ENCODE peak calls at places on chromosomes 11 and 22, in nine cellular contexts. Q, R, G, C, K, U, E, V and X are unnamed samples.

GRCh38 chr11:46238078-46238966 is 39.1 kb upstream of the CREB3L1 start:
- DNase-seq in K (peak; percentile 85), Q (peak; percentile 85), U (peak; percentile 52), C (peak; percentile 86), G (peak; percentile 29), E (no peak), R (peak; percentile 82), V (peak; percentile 46), X (peak; percentile 83)

GRCh38 chr11:44006882-44007495 is 40.8 kb upstream of the ACCSL start:
- DNase-seq in G (no peak), V (no peak), K (no peak), R (no peak), U (no peak), Q (peak; percentile 26), E (no peak), C (no peak), X (no peak)

GRCh38 chr22:25057013-25057881 is 104.7 kb downstream of the KIAA1671 start:
- DNase-seq in K (peak; percentile 84), Q (peak; percentile 97), E (peak; percentile 26), C (peak; percentile 49), G (peak; percentile 51), V (peak; percentile 41), R (peak; percentile 20), U (peak; percentile 55), X (peak; percentile 82)

GRCh38 chr11:113578164-113578455 is 102.9 kb upstream of the DRD2 start:
- DNase-seq in K (no peak), Q (no peak), R (no peak), V (no peak), C (no peak), E (no peak), G (no peak), U (no peak), X (no peak)

GRCh38 chr22:46959369-46959768 is 196.9 kb downstream of the TBC1D22A start:
- DNase-seq in C (no peak), Q (no peak), R (no peak), E (no peak), K (no peak), G (no peak), U (no peak), V (no peak), X (peak; percentile 27)

GRCh38 chr22:23225724-23226496 is 45.6 kb downstream of the BCR start:
- DNase-seq in U (no peak), K (no peak), C (peak; percentile 54), G (peak; percentile 37), Q (no peak), R (peak; percentile 91), E (no peak), V (peak; percentile 36), X (no peak)

GRCh38 chr11:36409152-36409713 is 100.8 kb downstream of the TRAF6 start:
- DNase-seq in V (no peak), R (peak; percentile 33), C (peak; percentile 84), K (no peak), U (no peak), G (no peak), E (no peak), Q (no peak), X (no peak)

GRCh38 chr11:109112748-109113378 is 309.1 kb upstream of the C11orf87 start:
- DNase-seq in K (no peak), C (no peak), U (no peak), R (no peak), E (no peak), Q (no peak), V (no peak), G (no peak), X (no peak)

GRCh38 chr11:16356751-16357365 is 512 bp upstream of the SOX6 start:
- DNase-seq in G (no peak), U (no peak), K (no peak), R (peak; percentile 7), E (no peak), C (no peak), V (no peak), Q (no peak), X (no peak)

GRCh38 chr11:133978816-133979215 is 22.0 kb upstream of the IGSF9B start:
- DNase-seq in C (no peak), E (no peak), R (no peak), V (no peak), Q (no peak), K (no peak), G (no peak), U (no peak), X (no peak)

GRCh38 chr11:62501432-62501891 is 45.1 kb downstream of the AHNAK start:
- DNase-seq in K (peak; percentile 81), Q (no peak), R (no peak), U (no peak), C (no peak), E (no peak), V (no peak), G (no peak), X (no peak)